ENCODE peak calls at places on chromosome 7, in eight cellular contexts. Y is lower lobe of right lung, H is adrenal gland, T is DND-41, U is H9, X is transverse colon, G is hepatocyte, J is kidney. R is an unnamed sample.

GRCh38 chr7:462173-463103 is 57.2 kb downstream of the PDGFA start:
- DNase-seq in U (no peak), G (no peak), H (no peak), J (peak), X (no peak), T (no peak), Y (peak), R (no peak)

GRCh38 chr7:92747041-92747835 is 89.1 kb downstream of the CDK6 start:
- DNase-seq in X (no peak), H (no peak), G (no peak), U (no peak), Y (no peak), T (no peak), J (no peak), R (no peak)

GRCh38 chr7:44398953-44399574 is 73.7 kb upstream of the CAMK2B start:
- DNase-seq in J (no peak), X (no peak), Y (no peak), G (no peak), H (no peak), U (no peak), T (no peak), R (no peak)

GRCh38 chr7:36668750-36669149 is 55.5 kb downstream of the AOAH start:
- DNase-seq in U (no peak), Y (no peak), J (no peak), H (no peak), X (peak), G (no peak), T (no peak), R (no peak)

GRCh38 chr7:49001610-49002033 is 77.3 kb downstream of the CDC14C start:
- DNase-seq in J (no peak), Y (no peak), U (peak), G (peak), T (peak), X (peak), H (no peak), R (peak)

GRCh38 chr7:100963386-100963785 is 6.0 kb upstream of the MUC12 start:
- DNase-seq in X (no peak), Y (no peak), J (no peak), G (no peak), T (no peak), H (no peak), U (no peak), R (no peak)

GRCh38 chr7:8176370-8177081 is 85.4 kb downstream of the ICA1 start:
- DNase-seq in X (peak), G (no peak), Y (no peak), U (no peak), H (peak), T (peak), J (no peak), R (no peak)

GRCh38 chr7:139521439-139521838 is 2.0 kb upstream of the CLEC2L start:
- DNase-seq in Y (no peak), T (no peak), H (no peak), G (no peak), X (no peak), J (no peak), U (no peak), R (no peak)

GRCh38 chr7:95526128-95526738 is 40.5 kb downstream of the ASB4 start:
- DNase-seq in J (no peak), U (no peak), H (no peak), G (peak), X (no peak), T (no peak), Y (no peak), R (no peak)

GRCh38 chr7:80770061-80770460 is 131.6 kb downstream of the CD36 start:
- DNase-seq in G (peak), U (no peak), H (no peak), Y (no peak), T (no peak), X (no peak), J (no peak), R (no peak)

GRCh38 chr7:137674551-137675409 is 172.0 kb downstream of the DGKI start:
- DNase-seq in H (no peak), X (no peak), Y (no peak), G (no peak), T (no peak), J (no peak), U (no peak), R (no peak)

GRCh38 chr7:139720705-139721231 is 57.0 kb downstream of the HIPK2 start:
- DNase-seq in Y (no peak), G (no peak), T (no peak), J (no peak), U (no peak), H (peak), X (peak), R (no peak)

GRCh38 chr7:44223362-44224114 is 22.8 kb downstream of the YKT6 start:
- DNase-seq in H (no peak), U (no peak), Y (peak), G (no peak), X (no peak), J (peak), T (no peak), R (no peak)

GRCh38 chr7:112573302-112574039 is 92.7 kb downstream of the LSMEM1 start:
- DNase-seq in T (no peak), X (peak), Y (no peak), H (no peak), U (no peak), J (no peak), G (no peak), R (peak)

GRCh38 chr7:130560972-130561371 is 69.1 kb downstream of the MEST start:
- DNase-seq in U (no peak), T (no peak), X (no peak), H (no peak), Y (no peak), J (no peak), G (peak), R (peak)

GRCh38 chr7:36967387-36967786 is 243.1 kb upstream of the AOAH start:
- DNase-seq in X (peak), H (peak), J (no peak), G (peak), Y (no peak), T (no peak), U (peak), R (no peak)

GRCh38 chr7:102404005-102404861 is 8.1 kb downstream of the PRKRIP1 start:
- DNase-seq in T (peak), Y (peak), G (peak), U (peak), H (peak), X (peak), J (peak), R (peak)

GRCh38 chr7:79949778-79950177 is 184.9 kb upstream of the GNAI1 start:
- DNase-seq in G (no peak), H (no peak), X (no peak), Y (no peak), U (no peak), T (no peak), J (no peak), R (no peak)

GRCh38 chr7:77354484-77354883 is 61.7 kb downstream of the GSAP start:
- DNase-seq in X (no peak), G (no peak), H (no peak), U (no peak), T (no peak), Y (no peak), J (no peak), R (no peak)
- H3K27ac ChIP-seq in X (no peak), G (no peak), H (no peak), U (no peak), T (no peak), Y (no peak), J (no peak), R (no peak)

GRCh38 chr7:107069457-107069856 is 25.0 kb downstream of the PRKAR2B start:
- DNase-seq in X (no peak), J (no peak), G (no peak), U (no peak), Y (no peak), H (peak), T (no peak), R (no peak)
- H3K27ac ChIP-seq in X (no peak), J (no peak), G (no peak), U (no peak), Y (no peak), H (peak), T (no peak), R (no peak)

GRCh38 chr7:17626215-17626614 is 314.1 kb downstream of the SNX13 start:
- DNase-seq in T (no peak), G (no peak), X (no peak), J (no peak), Y (no peak), H (no peak), U (no peak), R (no peak)
- H3K27ac ChIP-seq in T (no peak), G (no peak), X (no peak), J (no peak), Y (no peak), H (no peak), U (no peak), R (no peak)

DNA sequence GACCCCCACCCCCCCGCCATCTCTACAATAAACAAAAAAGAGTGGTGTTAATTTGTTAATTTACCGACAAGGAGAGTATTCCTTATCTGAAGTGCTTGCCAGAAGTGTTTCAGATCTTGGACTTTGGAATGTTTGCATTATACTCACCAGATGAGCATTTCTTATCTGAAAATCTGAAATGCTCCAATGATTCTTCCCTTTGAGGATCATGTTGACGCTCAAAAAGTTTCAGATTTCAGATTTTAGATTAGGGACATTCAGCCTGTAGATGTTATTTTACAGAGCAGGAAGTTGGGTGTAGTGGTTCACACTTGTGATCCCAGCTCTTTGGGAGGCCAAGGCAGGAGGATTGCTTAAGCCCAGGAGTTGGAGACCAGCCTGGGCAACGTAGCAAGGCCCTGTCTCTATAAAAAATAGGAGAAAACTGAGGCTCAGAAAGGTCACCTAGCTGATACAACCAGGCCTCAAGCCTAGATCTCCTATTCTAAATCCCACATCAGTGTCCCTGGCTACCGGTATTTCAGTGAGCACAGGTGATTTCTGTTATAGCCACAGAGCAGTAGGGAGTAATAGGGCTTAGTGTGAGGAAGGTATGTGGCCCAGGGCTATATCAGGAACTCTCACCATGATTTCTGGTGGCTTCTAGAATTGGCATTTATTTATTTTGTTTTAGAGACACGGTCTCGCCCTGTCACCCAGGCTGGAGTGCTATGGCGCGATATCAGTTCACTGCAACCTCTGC is 35.4 kb downstream of the TMEM120A start:
- DNase-seq in U (no peak), Y (no peak), J (no peak), H (no peak), X (no peak), G (no peak), T (no peak), R (no peak)
- H3K27ac ChIP-seq in U (no peak), Y (peak), J (no peak), H (no peak), X (peak), G (peak), T (no peak), R (no peak)

GRCh38 chr7:39888171-39888853 is 61.7 kb upstream of the CDK13 start:
- DNase-seq in Y (no peak), U (no peak), J (no peak), G (no peak), X (no peak), T (no peak), H (no peak), R (no peak)
- H3K27ac ChIP-seq in Y (no peak), U (no peak), J (no peak), G (no peak), X (no peak), T (no peak), H (no peak), R (no peak)

DNA sequence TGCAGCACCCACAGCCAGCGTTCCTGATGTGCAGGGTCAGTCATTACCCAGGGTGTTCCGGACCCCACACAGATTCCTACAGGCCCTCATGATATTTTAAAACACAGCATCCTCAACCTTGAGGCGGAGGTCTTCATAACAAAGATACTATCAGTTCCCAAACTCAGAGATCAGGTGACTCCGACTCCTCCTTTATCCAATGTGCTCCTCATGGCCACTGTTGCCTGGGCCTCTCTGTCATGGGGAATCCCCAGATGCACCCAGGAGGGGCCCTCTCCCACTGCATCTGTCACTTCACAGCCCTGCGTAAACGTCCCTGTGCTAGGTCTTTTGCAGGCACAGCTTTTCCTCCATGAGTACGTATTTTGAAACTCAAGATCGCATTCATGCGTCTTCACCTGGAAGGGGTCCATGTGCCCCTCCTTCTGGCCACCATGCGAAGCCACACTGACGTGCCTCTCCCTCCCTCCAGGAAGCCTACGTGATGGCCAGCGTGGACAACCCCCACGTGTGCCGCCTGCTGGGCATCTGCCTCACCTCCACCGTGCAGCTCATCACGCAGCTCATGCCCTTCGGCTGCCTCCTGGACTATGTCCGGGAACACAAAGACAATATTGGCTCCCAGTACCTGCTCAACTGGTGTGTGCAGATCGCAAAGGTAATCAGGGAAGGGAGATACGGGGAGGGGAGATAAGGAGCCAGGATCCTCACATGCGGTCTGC is 162.2 kb downstream of the EGFR start:
- DNase-seq in G (peak), H (no peak), X (peak), Y (no peak), J (no peak), U (no peak), T (no peak), R (no peak)
- H3K27ac ChIP-seq in G (peak), H (no peak), X (no peak), Y (no peak), J (no peak), U (no peak), T (no peak), R (no peak)

DNA sequence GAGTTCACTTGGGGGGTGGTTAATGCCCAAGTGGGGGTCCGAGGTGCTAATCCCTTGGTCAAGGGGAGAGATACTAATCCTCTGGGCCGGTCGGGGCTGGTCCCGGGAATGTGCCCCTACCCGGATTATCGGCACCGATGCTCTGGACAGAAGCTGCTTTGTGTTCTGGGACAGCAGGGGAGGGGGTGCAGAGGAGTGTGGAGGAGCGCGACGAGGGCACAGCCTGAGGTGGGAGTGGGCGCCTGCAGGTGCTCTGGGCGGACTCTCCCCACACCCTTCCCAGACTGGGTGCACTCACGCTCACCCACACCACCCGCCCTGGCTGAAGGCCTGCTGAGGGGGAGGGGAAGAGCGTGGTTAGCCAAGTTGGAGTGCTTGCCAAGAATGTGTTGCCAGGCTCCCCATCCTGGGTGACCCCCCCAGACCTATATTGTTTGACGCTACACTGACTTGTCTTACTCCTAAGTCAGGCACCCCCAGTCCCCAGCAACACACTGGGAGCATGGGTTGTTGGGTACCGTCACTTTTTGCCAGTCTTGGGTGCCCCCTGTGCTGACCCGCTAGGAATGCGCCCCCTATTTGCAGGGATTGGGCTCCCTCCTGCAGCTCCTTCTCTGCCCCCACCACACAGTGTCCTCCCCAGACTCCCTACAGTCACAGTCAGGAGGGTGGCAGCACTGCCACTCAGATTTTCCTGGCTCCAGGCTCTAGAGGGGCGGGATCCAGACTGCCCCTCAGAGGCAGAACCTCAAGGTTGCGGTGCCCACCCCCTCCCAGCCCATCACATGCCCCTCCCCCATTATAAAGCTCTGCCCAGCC is 1.2 kb downstream of the SLC4A2 start:
- DNase-seq in Y (no peak), T (peak), J (no peak), G (peak), X (peak), U (no peak), H (peak), R (no peak)
- H3K27ac ChIP-seq in Y (peak), T (peak), J (peak), G (peak), X (peak), U (no peak), H (no peak), R (peak)

GRCh38 chr7:30703756-30704155 is 21.5 kb upstream of the CRHR2 start:
- DNase-seq in Y (no peak), J (peak), T (no peak), X (no peak), H (no peak), G (no peak), U (no peak), R (no peak)

GRCh38 chr7:30706865-30707264 is 24.6 kb upstream of the CRHR2 start:
- DNase-seq in X (no peak), T (no peak), U (no peak), J (peak), G (no peak), H (no peak), Y (no peak), R (no peak)

GRCh38 chr7:30705596-30705995 is 23.3 kb upstream of the CRHR2 start:
- DNase-seq in U (no peak), J (peak), H (no peak), Y (no peak), T (no peak), X (no peak), G (no peak), R (no peak)

GRCh38 chr7:30706316-30706715 is 24.1 kb upstream of the CRHR2 start:
- DNase-seq in H (no peak), J (peak), Y (no peak), G (no peak), U (no peak), T (no peak), X (no peak), R (no peak)

DNA sequence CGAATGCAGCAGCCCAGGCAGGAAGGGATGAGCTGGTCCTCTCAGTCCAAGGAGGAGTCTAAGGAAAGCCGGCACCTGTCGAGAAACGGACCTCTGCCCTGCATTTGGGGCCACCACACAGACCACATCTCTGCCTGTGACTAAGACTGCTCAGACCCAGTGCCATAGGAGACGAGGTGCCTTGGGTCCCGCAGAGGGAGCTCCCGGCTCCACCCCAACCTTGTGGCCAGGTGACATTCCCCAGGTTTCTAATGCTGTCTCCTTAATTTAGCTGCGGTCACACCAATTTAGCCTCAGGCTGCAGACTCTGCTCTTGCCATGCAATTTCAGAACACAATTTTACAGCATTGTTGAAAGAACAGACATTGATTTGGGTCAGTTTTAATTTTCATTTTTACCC is 22.8 kb upstream of the CRHR2 start:
- DNase-seq in Y (no peak), T (no peak), H (no peak), U (no peak), X (no peak), J (peak), G (no peak), R (no peak)
- H3K27ac ChIP-seq in Y (no peak), T (no peak), H (no peak), U (no peak), X (no peak), J (no peak), G (no peak), R (no peak)

GRCh38 chr7:3321745-3322144 is 20.7 kb downstream of the SDK1 start:
- DNase-seq in Y (no peak), T (no peak), U (no peak), H (no peak), J (no peak), X (no peak), G (no peak), R (no peak)

GRCh38 chr7:3321206-3321605 is 20.2 kb downstream of the SDK1 start:
- DNase-seq in Y (no peak), X (no peak), H (no peak), J (no peak), G (peak), U (no peak), T (no peak), R (no peak)

GRCh38 chr7:3318874-3319273 is 17.8 kb downstream of the SDK1 start:
- DNase-seq in T (no peak), Y (no peak), U (no peak), J (no peak), G (no peak), X (no peak), H (no peak), R (no peak)
- H3K27ac ChIP-seq in T (no peak), Y (no peak), U (no peak), J (no peak), G (no peak), X (no peak), H (no peak), R (no peak)

GRCh38 chr7:74032624-74033371 is 4.8 kb downstream of the ELN start:
- DNase-seq in J (no peak), U (no peak), G (no peak), H (no peak), Y (no peak), X (no peak), T (no peak), R (no peak)
- H3K27ac ChIP-seq in J (peak), U (no peak), G (peak), H (no peak), Y (peak), X (peak), T (no peak), R (no peak)